ENCODE peak calls at places on chromosomes 1 and 21, in ten cellular contexts. K is transverse colon, H is GM23338, W is stomach, G is SK-N-SH, V is H1, O is prostate gland, R is K562, E is HCT116, S is esophagus muscularis mucosa. X is an unnamed sample. For H3K4me1 and H3K27me3, the result is how much of the 10 kb centered on the place peaks cover.

GRCh38 chr21:45555557-45556301 is 13.5 kb upstream of the SLC19A1 start:
- DNase-seq in H (peak), K (peak), V (peak), E (peak), W (peak), R (peak), O (peak), S (no peak), G (peak), X (peak)

GRCh38 chr1:88455857-88456256 is 228.2 kb upstream of the PKN2 start:
- DNase-seq in E (no peak), V (no peak), O (no peak), H (no peak), S (no peak), R (no peak), K (no peak), W (no peak), G (no peak), X (no peak)

GRCh38 chr1:31617917-31618746 is 643 bp downstream of the HCRTR1 start:
- DNase-seq in G (peak), K (peak), H (peak), S (no peak), W (peak), V (no peak), R (peak), O (no peak), E (no peak), X (peak)

GRCh38 chr1:41780916-41781315 is 137.8 kb downstream of the HIVEP3 start:
- DNase-seq in G (no peak), W (no peak), S (no peak), R (no peak), K (no peak), H (no peak), O (no peak), E (no peak), V (no peak), X (no peak)

GRCh38 chr1:219092206-219092605 is 81.5 kb upstream of the LYPLAL1 start:
- DNase-seq in S (no peak), V (no peak), E (no peak), W (no peak), G (no peak), O (no peak), R (no peak), K (no peak), H (no peak), X (no peak)

GRCh38 chr21:21415741-21416140 is 417.5 kb downstream of the NCAM2 start:
- DNase-seq in E (no peak), H (no peak), K (no peak), S (no peak), V (no peak), R (no peak), O (no peak), W (no peak), G (no peak), X (no peak)

GRCh38 chr1:35807614-35808375 is at the start of gene AGO4:
- DNase-seq in S (no peak), E (no peak), K (peak), R (peak), G (peak), W (peak), H (peak), O (peak), V (no peak), X (no peak)

GRCh38 chr1:220958234-220958633 is 79.0 kb downstream of the HLX start:
- DNase-seq in G (no peak), K (no peak), W (no peak), V (no peak), R (no peak), E (no peak), H (no peak), S (no peak), O (no peak), X (no peak)

GRCh38 chr21:31710586-31710985 is 21.3 kb downstream of the SCAF4 start:
- DNase-seq in G (no peak), R (no peak), O (no peak), W (no peak), V (no peak), K (no peak), E (no peak), H (no peak), S (no peak), X (no peak)

GRCh38 chr1:32924881-32925344 is 23.7 kb upstream of the TMEM54 start:
- DNase-seq in W (peak), S (no peak), G (no peak), E (no peak), R (peak), V (no peak), H (peak), K (peak), O (no peak), X (no peak)

GRCh38 chr1:112501810-112502641 is 6.7 kb upstream of the WNT2B start:
- DNase-seq in O (peak), S (no peak), H (peak), E (no peak), W (peak), G (peak), R (peak), K (peak), V (no peak), X (peak)

GRCh38 chr1:118986291-118986838 is 1.8 kb downstream of the TBX15 start:
- DNase-seq in W (no peak), V (no peak), R (no peak), H (peak), E (no peak), G (no peak), S (no peak), O (no peak), K (no peak), X (no peak)

DNA sequence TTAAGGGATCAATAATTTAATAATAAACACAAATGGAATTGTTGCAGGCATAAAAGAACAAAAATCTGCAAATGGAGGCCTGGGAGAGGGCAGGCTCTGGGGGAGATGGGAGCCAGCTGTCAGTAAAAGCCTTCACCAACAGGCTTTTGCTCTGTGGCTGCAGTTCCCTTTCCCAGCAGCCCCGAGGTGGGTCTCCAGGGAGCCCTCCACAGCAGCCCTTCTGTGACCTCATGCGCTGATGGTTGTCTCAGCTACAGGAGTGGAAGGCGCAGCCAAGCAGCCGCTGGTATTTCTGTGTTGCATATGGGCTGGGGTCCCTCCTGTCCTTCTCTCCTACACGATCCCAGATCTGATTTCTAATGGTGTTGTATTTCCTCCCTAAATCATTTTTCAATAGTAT is 42.4 kb upstream of the SCCPDH start:
- DNase-seq in G (peak), W (no peak), E (no peak), V (no peak), S (no peak), K (no peak), O (no peak), H (no peak), R (no peak), X (no peak)
- H3K4me1 ChIP-seq in G (under half), W (under half), E (under half), V (under half), S (under half), K (under half), O (under half), H (under half), R (under half), X (under half)

DNA sequence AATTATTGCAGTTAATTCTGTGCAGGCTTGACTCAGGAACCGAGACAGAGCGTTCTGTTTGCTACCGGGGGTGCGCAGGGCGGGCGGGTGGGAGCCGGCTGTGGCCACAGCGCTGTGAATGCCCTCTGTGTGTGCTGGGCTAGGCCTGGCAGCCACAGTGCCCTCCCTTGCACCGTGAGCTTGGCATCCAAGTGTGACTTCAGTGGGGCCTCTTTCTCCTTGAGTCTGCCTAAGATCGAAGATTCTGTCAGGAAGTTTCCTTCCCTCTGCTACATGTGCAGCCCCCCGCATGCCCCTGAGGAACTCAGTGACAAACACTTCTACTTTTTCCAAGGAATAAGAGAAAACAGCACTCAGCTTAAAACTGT is 19.8 kb upstream of the KCNE2 start:
- DNase-seq in W (no peak), R (no peak), E (no peak), G (no peak), O (no peak), H (no peak), V (no peak), K (no peak), S (no peak), X (no peak)
- H3K27me3 ChIP-seq in W (under half), R (half or more), E (under half), G (under half), O (under half), H (under half), V (under half), K (under half), S (under half), X (under half)

GRCh38 chr1:10430216-10431064 is at the start of gene CENPS:
- DNase-seq in V (peak), K (peak), W (peak), E (peak), G (peak), S (peak), O (peak), R (peak), H (peak), X (peak)
- TF ChIP-seq POLR2AphosphoS5 in V (peak), K (peak), W (peak), E (peak), G (peak), S (peak), O (peak), R (peak), H (peak), X (peak)

GRCh38 chr1:26858891-26859630 is 3.9 kb upstream of the SFN start:
- DNase-seq in H (no peak), K (no peak), V (no peak), R (no peak), E (no peak), S (no peak), O (no peak), G (no peak), W (no peak), X (no peak)

GRCh38 chr1:26856604-26857469 is 6.1 kb upstream of the SFN start:
- DNase-seq in E (no peak), H (no peak), G (no peak), V (no peak), W (no peak), O (peak), R (no peak), K (no peak), S (no peak), X (no peak)

GRCh38 chr1:26857473-26857872 is 5.5 kb upstream of the SFN start:
- DNase-seq in H (no peak), O (no peak), R (no peak), K (no peak), S (no peak), G (no peak), W (no peak), V (no peak), E (no peak), X (no peak)

GRCh38 chr1:26856181-26856580 is 6.8 kb upstream of the SFN start:
- DNase-seq in K (no peak), O (no peak), G (no peak), E (no peak), V (no peak), S (no peak), H (no peak), W (no peak), R (no peak), X (no peak)

DNA sequence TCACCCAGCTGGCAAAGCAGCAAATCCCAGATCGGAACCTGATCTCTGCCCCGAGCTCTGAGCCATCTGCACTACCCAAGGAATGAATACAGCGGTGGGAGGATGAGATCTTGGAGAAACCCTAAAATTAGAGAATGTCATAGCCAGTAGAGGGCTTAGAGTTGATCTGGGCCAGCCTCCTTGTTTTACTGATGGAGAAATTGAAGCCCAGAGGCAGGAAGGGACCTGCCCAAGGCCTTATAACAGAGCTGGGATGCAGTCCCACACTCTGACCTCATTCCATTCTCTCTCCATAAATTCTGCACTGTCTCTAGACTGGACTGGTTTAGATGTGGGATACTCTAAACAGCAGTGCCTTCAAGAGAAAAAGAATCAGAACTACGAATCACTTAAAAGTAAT is 4.8 kb upstream of the SFN start:
- DNase-seq in S (no peak), G (no peak), H (no peak), O (no peak), K (no peak), W (no peak), E (no peak), V (no peak), R (no peak), X (no peak)
- H3K4me1 ChIP-seq in S (under half), G (under half), H (under half), O (under half), K (under half), W (under half), E (half or more), V (under half), R (under half), X (under half)

DNA sequence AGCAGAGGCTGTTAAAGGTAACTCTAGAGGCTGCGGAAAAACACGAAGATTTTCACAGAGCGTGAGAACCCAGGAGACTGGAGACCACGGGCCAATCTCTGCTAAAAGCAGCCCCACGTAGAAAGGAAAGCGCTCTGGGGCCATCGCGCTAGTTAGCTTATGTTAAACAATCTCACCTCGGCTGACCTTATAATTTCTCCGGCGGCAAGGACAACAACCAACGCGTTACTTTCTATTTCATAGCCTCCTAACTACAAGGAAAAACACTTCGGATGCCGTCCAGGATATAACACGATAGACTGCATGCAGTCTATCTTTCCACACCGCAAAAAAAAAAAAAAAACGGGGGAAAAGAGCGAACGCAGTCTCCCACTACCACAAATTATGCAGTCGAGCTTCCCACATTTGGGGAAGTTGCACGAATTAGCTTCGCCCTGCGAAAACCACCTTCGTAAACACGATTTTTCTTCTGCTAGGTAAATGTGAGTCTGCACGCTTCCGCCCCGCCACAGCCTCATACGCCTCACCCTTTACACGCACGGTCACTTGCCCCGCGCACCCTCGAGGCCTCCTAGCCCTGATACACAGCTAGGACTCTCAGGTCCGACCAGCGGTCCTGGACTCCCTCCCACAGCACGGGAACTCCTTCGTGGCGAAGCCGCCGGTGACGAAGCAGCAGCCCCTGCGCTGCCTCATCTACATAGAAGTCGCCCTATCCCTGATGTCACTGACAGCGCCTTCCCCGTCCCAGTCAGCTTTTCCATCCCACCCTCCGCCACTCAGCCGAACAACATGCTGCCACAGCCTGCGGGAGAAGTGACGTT is 87.8 kb downstream of the PRKAB2 start:
- DNase-seq in K (peak), G (peak), S (peak), R (peak), H (peak), O (peak), V (peak), W (peak), E (no peak), X (peak)
- H3K27me3 ChIP-seq in K (half or more), G (under half), S (under half), R (under half), H (half or more), O (under half), V (under half), W (half or more), E (under half), X (under half)

DNA sequence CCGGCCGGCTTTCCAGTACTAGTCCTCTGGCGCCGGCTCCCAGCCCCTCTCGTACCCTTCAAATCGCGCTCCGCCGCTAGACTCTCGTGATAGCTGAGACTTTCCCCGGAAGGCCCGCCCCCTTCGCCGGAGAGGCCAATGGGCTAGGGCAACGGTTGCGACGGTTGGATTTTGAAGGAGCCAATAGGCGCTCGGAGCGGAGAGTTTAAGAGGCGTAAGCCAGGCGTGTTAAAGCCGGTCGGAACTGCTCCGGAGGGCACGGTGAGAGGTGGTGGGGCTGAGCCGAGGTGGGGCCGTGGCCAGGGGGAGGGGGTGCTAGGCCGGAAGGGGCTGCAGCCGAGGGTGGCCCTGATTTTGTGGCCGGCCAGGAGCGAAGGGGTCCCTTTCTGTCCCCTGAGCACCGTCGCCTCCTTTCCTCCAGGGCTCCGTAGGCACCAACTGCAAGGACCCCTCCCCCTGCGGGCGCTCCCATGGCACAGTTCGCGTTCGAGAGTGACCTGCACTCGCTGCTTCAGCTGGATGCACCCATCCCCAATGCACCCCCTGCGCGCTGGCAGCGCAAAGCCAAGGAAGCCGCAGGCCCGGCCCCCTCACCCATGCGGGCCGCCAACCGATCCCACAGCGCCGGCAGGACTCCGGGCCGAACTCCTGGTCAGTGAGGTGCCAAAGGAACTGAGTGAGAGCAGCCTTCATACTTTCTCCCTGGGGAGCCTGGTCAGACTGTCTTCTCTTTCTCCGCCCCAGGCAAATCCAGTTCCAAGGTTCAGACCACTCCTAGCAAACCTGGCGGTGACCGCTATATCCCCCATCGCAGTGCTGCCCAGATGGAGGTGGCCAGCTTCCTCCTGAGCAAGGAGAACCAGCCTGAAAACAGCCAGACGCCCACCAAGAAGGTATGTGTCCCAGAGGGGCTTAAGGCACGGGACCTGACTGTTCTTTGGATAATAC is at the start of gene CDC20:
- DNase-seq in R (peak), E (peak), W (peak), V (peak), G (peak), H (peak), S (peak), K (peak), O (peak), X (peak)
- TF ChIP-seq POLR2AphosphoS5 in R (peak), E (peak), W (peak), V (peak), G (peak), H (peak), S (no peak), K (no peak), O (peak), X (no peak)

GRCh38 chr21:26226724-26227123 is 56.2 kb upstream of the APP start:
- DNase-seq in W (no peak), E (no peak), V (no peak), O (no peak), G (no peak), H (no peak), S (no peak), R (no peak), K (no peak), X (no peak)

GRCh38 chr21:26224351-26224750 is 53.8 kb upstream of the APP start:
- DNase-seq in H (no peak), K (no peak), S (no peak), R (no peak), W (no peak), O (no peak), G (no peak), V (no peak), E (no peak), X (no peak)

DNA sequence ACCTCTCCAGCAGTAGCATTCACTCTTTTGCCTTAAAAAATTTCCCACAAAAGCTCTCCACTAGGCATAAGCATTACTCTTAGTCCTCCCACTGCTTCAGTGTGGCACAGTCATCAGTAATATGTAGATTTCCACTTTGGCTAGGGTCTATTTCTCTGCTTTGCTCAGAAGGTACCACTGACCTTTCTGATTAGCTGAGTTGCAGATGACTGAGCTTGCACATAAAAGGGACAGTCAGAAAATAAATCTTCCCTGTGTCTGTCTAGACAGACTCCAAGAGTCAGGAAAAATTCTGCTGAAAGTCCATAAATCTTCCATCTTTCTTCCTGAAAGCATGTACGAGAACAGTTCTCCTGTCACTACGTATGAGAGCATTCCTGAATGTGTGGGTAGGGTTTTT is 56.6 kb upstream of the APP start:
- DNase-seq in E (no peak), V (no peak), W (no peak), R (no peak), H (no peak), S (no peak), K (no peak), O (no peak), G (no peak), X (no peak)
- H3K4me1 ChIP-seq in E (under half), V (under half), W (under half), R (under half), H (under half), S (under half), K (under half), O (under half), G (under half), X (under half)

DNA sequence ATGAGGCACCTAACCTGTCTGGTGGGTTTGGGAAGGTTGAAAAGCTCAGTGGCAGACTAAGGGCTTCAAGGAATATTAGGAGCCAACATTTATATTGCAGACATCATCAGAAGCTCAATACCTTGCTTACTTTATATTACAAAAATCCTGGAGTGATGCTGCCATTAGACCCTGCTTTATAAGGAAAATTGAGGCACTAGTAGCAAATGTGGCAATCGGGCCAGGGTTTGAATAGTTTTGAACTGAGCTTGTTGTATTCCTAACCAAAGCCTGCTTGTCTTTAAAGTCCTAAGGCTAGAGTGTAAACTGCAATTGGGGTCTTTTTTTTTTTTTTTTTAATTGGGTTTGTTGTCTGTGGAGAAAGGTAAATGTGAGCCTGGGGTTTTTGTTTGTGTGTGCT is 14.3 kb downstream of the L1TD1 start:
- DNase-seq in O (no peak), R (no peak), E (no peak), K (no peak), H (no peak), W (no peak), G (no peak), S (no peak), V (no peak), X (no peak)
- H3K27me3 ChIP-seq in O (under half), R (under half), E (under half), K (under half), H (under half), W (under half), G (under half), S (under half), V (under half), X (under half)

X was measured in breast epithelium.